ENCODE peak calls at places on chromosome 16, in eight cellular contexts. Y, L, O, H, K, W, R and E are unnamed samples.

GRCh38 chr16:75527825-75528299 is 8.0 kb downstream of the CHST5 start:
- DNase-seq in Y (no peak), L (peak), O (no peak), H (no peak), K (no peak), W (no peak), R (no peak), E (no peak)

GRCh38 chr16:15865742-15866141 is 8.9 kb upstream of the MYH11 start:
- DNase-seq in Y (peak), L (no peak), O (peak), H (no peak), K (peak), W (no peak), R (no peak), E (no peak)

GRCh38 chr16:12162586-12162985 is 186.1 kb downstream of the SNX29 start:
- DNase-seq in Y (no peak), L (no peak), O (no peak), H (no peak), K (no peak), W (no peak), R (no peak), E (no peak)

GRCh38 chr16:78608305-78608776 is 508.9 kb downstream of the WWOX start:
- DNase-seq in Y (no peak), L (no peak), O (no peak), H (peak), K (no peak), W (no peak), R (no peak), E (no peak)

GRCh38 chr16:427295-427694 is 1.8 kb downstream of the RAB11FIP3 start:
- DNase-seq in Y (no peak), L (no peak), O (peak), H (no peak), K (no peak), W (no peak), R (no peak), E (no peak)

GRCh38 chr16:51393381-51394005 is 242.4 kb upstream of the SALL1 start:
- DNase-seq in Y (peak), L (no peak), O (peak), H (no peak), K (peak), W (no peak), R (no peak), E (no peak)

GRCh38 chr16:1747934-1748333 is 23.4 kb downstream of the NME3 start:
- DNase-seq in Y (no peak), L (no peak), O (no peak), H (no peak), K (no peak), W (no peak), R (no peak), E (no peak)

GRCh38 chr16:83701494-83701893 is 106.3 kb upstream of the HSBP1 start:
- DNase-seq in Y (peak), L (no peak), O (peak), H (peak), K (no peak), W (peak), R (no peak), E (peak)

GRCh38 chr16:1057252-1057932 is 15.2 kb upstream of the SSTR5 start:
- DNase-seq in Y (no peak), L (peak), O (peak), H (peak), K (no peak), W (peak), R (no peak), E (peak)

GRCh38 chr16:89322381-89323119 is 105.0 kb downstream of the ZNF778 start:
- DNase-seq in Y (peak), L (no peak), O (peak), H (peak), K (peak), W (peak), R (peak), E (peak)

GRCh38 chr16:89842471-89843408 is 14.5 kb downstream of the SPIRE2 start:
- DNase-seq in Y (peak), L (no peak), O (peak), H (no peak), K (peak), W (peak), R (no peak), E (no peak)

GRCh38 chr16:31181102-31181830 is 1.3 kb downstream of the FUS start:
- DNase-seq in Y (peak), L (peak), O (peak), H (no peak), K (no peak), W (no peak), R (peak), E (peak)

GRCh38 chr16:73000020-73000906 is 47.7 kb downstream of the ZFHX3 start:
- DNase-seq in Y (no peak), L (peak), O (peak), H (no peak), K (peak), W (no peak), R (no peak), E (no peak)

GRCh38 chr16:47132310-47132709 is 11.4 kb downstream of the NETO2 start:
- DNase-seq in Y (peak), L (no peak), O (no peak), H (no peak), K (no peak), W (no peak), R (no peak), E (no peak)

GRCh38 chr16:76583995-76584394 is 306.8 kb downstream of the CNTNAP4 start:
- DNase-seq in Y (no peak), L (no peak), O (no peak), H (no peak), K (no peak), W (no peak), R (no peak), E (no peak)

GRCh38 chr16:1058216-1058615 is 14.3 kb upstream of the SSTR5 start:
- DNase-seq in Y (no peak), L (no peak), O (no peak), H (no peak), K (no peak), W (no peak), R (no peak), E (no peak)

GRCh38 chr16:6926762-6927161 is 405.9 kb upstream of the RBFOX1 start:
- DNase-seq in Y (no peak), L (no peak), O (no peak), H (peak), K (no peak), W (peak), R (no peak), E (peak)

GRCh38 chr16:81276323-81276722 is 37.8 kb downstream of the BCO1 start:
- DNase-seq in Y (no peak), L (no peak), O (no peak), H (no peak), K (no peak), W (no peak), R (no peak), E (no peak)

GRCh38 chr16:74107795-74108610 is 188.6 kb upstream of the PSMD7 start:
- DNase-seq in Y (peak), L (peak), O (peak), H (peak), K (no peak), W (peak), R (no peak), E (peak)

GRCh38 chr16:2275476-2276450 is 7.8 kb upstream of the RNPS1 start:
- DNase-seq in Y (no peak), L (no peak), O (no peak), H (peak), K (no peak), W (no peak), R (no peak), E (no peak)

GRCh38 chr16:2910441-2910840 is 1.3 kb upstream of the FLYWCH1 start:
- DNase-seq in Y (peak), L (no peak), O (peak), H (no peak), K (no peak), W (no peak), R (no peak), E (no peak)

GRCh38 chr16:81997738-81998137 is 13.5 kb downstream of the SDR42E1 start:
- DNase-seq in Y (peak), L (no peak), O (peak), H (no peak), K (peak), W (no peak), R (no peak), E (no peak)

GRCh38 chr16:67942510-67943255 is 1.2 kb downstream of the LCAT start:
- DNase-seq in Y (no peak), L (no peak), O (no peak), H (no peak), K (no peak), W (peak), R (no peak), E (no peak)

GRCh38 chr16:28274676-28275075 is 17.6 kb upstream of the SBK1 start:
- DNase-seq in Y (no peak), L (no peak), O (no peak), H (no peak), K (no peak), W (no peak), R (no peak), E (no peak)

GRCh38 chr16:28279006-28279405 is 13.3 kb upstream of the SBK1 start:
- DNase-seq in Y (no peak), L (no peak), O (no peak), H (no peak), K (no peak), W (no peak), R (no peak), E (no peak)

GRCh38 chr16:28277537-28278388 is 14.6 kb upstream of the SBK1 start:
- DNase-seq in Y (peak), L (peak), O (peak), H (peak), K (peak), W (peak), R (peak), E (peak)

GRCh38 chr16:28273511-28273910 is 18.8 kb upstream of the SBK1 start:
- DNase-seq in Y (no peak), L (no peak), O (no peak), H (no peak), K (no peak), W (no peak), R (no peak), E (no peak)

GRCh38 chr16:28276301-28276700 is 16.0 kb upstream of the SBK1 start:
- DNase-seq in Y (no peak), L (no peak), O (no peak), H (no peak), K (no peak), W (no peak), R (no peak), E (no peak)
- H3K9ac ChIP-seq in Y (no peak), L (no peak), O (no peak), H (no peak), K (no peak), W (no peak), R (no peak), E (no peak)

DNA sequence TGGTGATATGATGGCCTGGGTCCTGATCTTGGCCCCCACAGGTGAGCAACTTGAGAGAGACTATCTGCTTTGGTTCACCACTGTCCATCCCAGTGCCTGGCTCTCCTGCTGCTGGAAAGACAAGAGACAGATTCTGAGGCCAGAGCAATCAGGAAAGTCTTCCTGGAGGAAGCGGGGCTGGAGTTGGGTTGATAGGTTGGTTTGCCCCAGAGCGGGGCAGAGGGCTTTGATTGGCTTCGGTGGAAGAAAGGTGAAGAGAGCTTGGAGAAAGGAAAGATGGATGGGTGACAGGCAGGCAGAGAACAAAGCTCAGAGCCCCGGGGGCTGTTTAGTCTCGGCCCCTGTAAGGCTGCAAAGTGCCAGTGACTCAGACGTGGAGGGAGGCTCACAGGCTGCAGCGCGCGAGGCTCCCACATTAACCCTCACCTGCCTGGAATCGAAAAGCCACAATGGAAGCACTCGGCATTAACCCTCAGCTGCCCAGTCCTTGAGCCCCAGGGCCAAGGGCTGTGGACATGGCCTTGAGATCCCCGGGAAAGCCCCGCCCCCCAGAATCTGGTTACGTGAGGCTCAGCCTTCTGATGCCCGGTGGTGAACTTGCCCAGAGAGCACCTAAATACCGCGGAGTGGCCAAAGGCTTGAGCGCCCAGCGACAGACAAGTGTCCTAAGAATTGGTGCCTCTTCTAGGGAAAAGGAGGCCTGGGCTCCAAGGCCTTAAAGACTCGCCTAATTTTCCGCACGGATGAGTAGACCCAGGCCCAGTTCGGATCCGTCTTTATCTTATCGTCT is 988 bp upstream of the CPNE2 start:
- DNase-seq in Y (peak), L (peak), O (peak), H (peak), K (peak), W (peak), R (peak), E (peak)
- H3K9ac ChIP-seq in Y (no peak), L (peak), O (peak), H (peak), K (peak), W (no peak), R (no peak), E (no peak)

GRCh38 chr16:22374311-22375116 is at the start of gene CDR2:
- DNase-seq in Y (peak), L (peak), O (peak), H (peak), K (peak), W (peak), R (peak), E (peak)

GRCh38 chr16:22375117-22375962 is 921 bp upstream of the CDR2 start:
- DNase-seq in Y (no peak), L (peak), O (peak), H (no peak), K (no peak), W (no peak), R (no peak), E (peak)

GRCh38 chr16:22370038-22370541 is 4.3 kb downstream of the CDR2 start:
- DNase-seq in Y (peak), L (no peak), O (peak), H (no peak), K (peak), W (no peak), R (no peak), E (no peak)

GRCh38 chr16:22373662-22374310 is 633 bp downstream of the CDR2 start:
- DNase-seq in Y (no peak), L (peak), O (peak), H (peak), K (no peak), W (peak), R (peak), E (peak)

GRCh38 chr16:22372882-22373661 is 1.3 kb downstream of the CDR2 start:
- DNase-seq in Y (no peak), L (peak), O (peak), H (no peak), K (no peak), W (no peak), R (no peak), E (peak)
- H3K9ac ChIP-seq in Y (peak), L (peak), O (peak), H (peak), K (peak), W (peak), R (peak), E (no peak)

GRCh38 chr16:86117235-86117634 is 218.3 kb downstream of the IRF8 start:
- DNase-seq in Y (no peak), L (no peak), O (no peak), H (no peak), K (no peak), W (no peak), R (peak), E (no peak)
- H3K9ac ChIP-seq in Y (no peak), L (no peak), O (no peak), H (no peak), K (no peak), W (no peak), R (no peak), E (no peak)